ENCODE peak calls at places on chromosomes 6 and 20, in six cellular contexts. H is RWPE1, B is AG04450, O is SW 1271, C is LoVo, L is WTC11. K is an unnamed sample.

GRCh38 chr6:160170018-160170680 is 48.5 kb downstream of the SLC22A1 start:
- DNase-seq in O (no peak), H (no peak), B (no peak), L (no peak), C (no peak), K (no peak)

GRCh38 chr6:169618526-169619490 is 83.0 kb downstream of the WDR27 start:
- DNase-seq in H (peak), B (peak), C (no peak), O (no peak), L (no peak), K (no peak)

GRCh38 chr20:61350500-61351250 is 98.6 kb downstream of the CDH4 start:
- DNase-seq in C (no peak), L (no peak), H (no peak), B (no peak), O (no peak), K (no peak)

GRCh38 chr6:30931959-30932645 is at the start of gene SFTA2:
- DNase-seq in C (peak), B (no peak), L (no peak), O (no peak), H (no peak), K (no peak)

GRCh38 chr20:25389381-25389857 is 1.2 kb downstream of the ABHD12 start:
- DNase-seq in B (no peak), H (no peak), O (no peak), C (no peak), L (no peak), K (no peak)

GRCh38 chr6:148934534-148934933 is 187.7 kb downstream of the UST start:
- DNase-seq in L (no peak), C (no peak), H (no peak), B (no peak), O (no peak), K (no peak)

GRCh38 chr20:9928281-9928737 is 89.4 kb upstream of the PAK5 start:
- DNase-seq in C (no peak), H (no peak), B (no peak), O (no peak), L (no peak), K (no peak)

GRCh38 chr20:41348430-41349172 is 8.0 kb downstream of the LPIN3 start:
- DNase-seq in L (no peak), H (no peak), C (no peak), B (no peak), O (no peak), K (no peak)

GRCh38 chr6:54878705-54879104 is 32.1 kb downstream of the FAM83B start:
- DNase-seq in C (no peak), H (no peak), B (no peak), L (no peak), O (no peak), K (no peak)

GRCh38 chr6:5751525-5752252 is 255.0 kb downstream of the NRN1 start:
- DNase-seq in O (no peak), C (no peak), H (no peak), L (no peak), B (no peak), K (no peak)

GRCh38 chr6:80969439-80969838 is 783.0 kb downstream of the TENT5A start:
- DNase-seq in O (no peak), H (no peak), B (peak), C (no peak), L (no peak), K (no peak)

GRCh38 chr6:45663181-45664180 is 285.7 kb upstream of the SUPT3H start:
- DNase-seq in H (no peak), B (no peak), O (no peak), C (no peak), L (peak), K (peak)